ENCODE peak calls at places on chromosomes 13 and 19, in five cellular contexts. U, J, D, I and W are unnamed samples.

GRCh38 chr13:81080911-81081454 is 740.1 kb upstream of the SPRY2 start:
- DNase-seq in U (no peak), J (no peak), D (no peak), I (no peak), W (no peak)

GRCh38 chr19:2181618-2181997 is 17.9 kb downstream of the DOT1L start:
- DNase-seq in U (no peak), J (no peak), D (no peak), I (no peak), W (no peak)

GRCh38 chr19:43560687-43561086 is 14.6 kb downstream of the XRCC1 start:
- DNase-seq in U (no peak), J (no peak), D (no peak), I (no peak), W (no peak)

GRCh38 chr19:13621413-13621812 is 115.1 kb upstream of the CACNA1A start:
- DNase-seq in U (peak), J (no peak), D (no peak), I (no peak), W (no peak)

GRCh38 chr13:113637262-113638160 is 20.5 kb downstream of the ATP4B start:
- DNase-seq in U (no peak), J (no peak), D (no peak), I (no peak), W (no peak)

GRCh38 chr13:111629016-111629415 is 308.6 kb downstream of the TEX29 start:
- DNase-seq in U (no peak), J (no peak), D (no peak), I (no peak), W (no peak)

GRCh38 chr19:52600639-52601024 is 30.5 kb downstream of the ZNF701 start:
- DNase-seq in U (no peak), J (no peak), D (no peak), I (no peak), W (no peak)

GRCh38 chr19:48900477-48901452 is 653 bp downstream of the NUCB1 start:
- DNase-seq in U (no peak), J (no peak), D (no peak), I (no peak), W (no peak)

GRCh38 chr13:33757713-33758112 is 60.2 kb upstream of the RFC3 start:
- DNase-seq in U (no peak), J (no peak), D (no peak), I (no peak), W (no peak)

GRCh38 chr19:46860846-46861690 is at the start of gene ARHGAP35:
- DNase-seq in U (no peak), J (no peak), D (peak), I (peak), W (no peak)

GRCh38 chr13:76917096-76917495 is 30.9 kb upstream of the KCTD12 start:
- DNase-seq in U (no peak), J (no peak), D (no peak), I (no peak), W (no peak)

GRCh38 chr13:98368019-98368418 is 190.9 kb upstream of the RNF113B start:
- DNase-seq in U (peak), J (no peak), D (no peak), I (no peak), W (no peak)

GRCh38 chr13:84961023-84961422 is 838.2 kb downstream of the SLITRK6 start:
- DNase-seq in U (no peak), J (no peak), D (no peak), I (no peak), W (no peak)

GRCh38 chr13:111004444-111004843 is 89.6 kb upstream of the ANKRD10 start:
- DNase-seq in U (no peak), J (no peak), D (no peak), I (no peak), W (no peak)

GRCh38 chr13:30791354-30791921 is 56.1 kb downstream of the ALOX5AP start:
- DNase-seq in U (peak), J (no peak), D (no peak), I (peak), W (no peak)

GRCh38 chr19:36972594-36972993 is 56.5 kb downstream of the ZNF568 start:
- DNase-seq in U (no peak), J (no peak), D (no peak), I (no peak), W (no peak)

GRCh38 chr19:3146677-3147100 is 10.9 kb downstream of the GNA15 start:
- DNase-seq in U (no peak), J (no peak), D (peak), I (no peak), W (no peak)

GRCh38 chr19:10835089-10835753 is 791 bp downstream of the TMED1 start:
- DNase-seq in U (no peak), J (no peak), D (no peak), I (peak), W (no peak)

GRCh38 chr13:113612626-113613025 is 28.1 kb downstream of the TFDP1 start:
- DNase-seq in U (no peak), J (no peak), D (no peak), I (no peak), W (no peak)

GRCh38 chr13:99911965-99912566 is 59.5 kb downstream of the ZIC5 start:
- DNase-seq in U (no peak), J (no peak), D (no peak), I (no peak), W (no peak)

GRCh38 chr19:5225486-5226345 is 114.9 kb downstream of the PTPRS start:
- DNase-seq in U (no peak), J (no peak), D (peak), I (no peak), W (no peak)
- TF ChIP-seq CTCF in U (peak), J (peak), D (peak), I (peak), W (peak)

GRCh38 chr19:55340784-55341147 is 1.1 kb downstream of the KMT5C start:
- DNase-seq in U (no peak), J (no peak), D (peak), I (peak), W (no peak)
- TF ChIP-seq CTCF in U (no peak), J (no peak), D (no peak), I (no peak), W (no peak)

GRCh38 chr13:59680429-59681024 is 483.2 kb downstream of the DIAPH3 start:
- DNase-seq in U (peak), J (no peak), D (no peak), I (no peak), W (no peak)
- TF ChIP-seq CTCF in U (peak), J (peak), D (peak), I (peak), W (peak)

GRCh38 chr13:28981530-28981929 is 161.4 kb downstream of the MTUS2 start:
- DNase-seq in U (no peak), J (no peak), D (no peak), I (no peak), W (no peak)
- TF ChIP-seq CTCF in U (no peak), J (no peak), D (no peak), I (no peak), W (no peak)

GRCh38 chr13:45705145-45705695 is 3.1 kb downstream of the CBY2 start:
- DNase-seq in U (no peak), J (no peak), D (no peak), I (no peak), W (no peak)

GRCh38 chr13:45702869-45703391 is 810 bp downstream of the CBY2 start:
- DNase-seq in U (no peak), J (no peak), D (no peak), I (no peak), W (no peak)

GRCh38 chr13:45702088-45702487 is at the start of gene CBY2:
- DNase-seq in U (no peak), J (no peak), D (no peak), I (no peak), W (no peak)

GRCh38 chr13:45704211-45704739 is 2.2 kb downstream of the CBY2 start:
- DNase-seq in U (no peak), J (no peak), D (no peak), I (no peak), W (no peak)

DNA sequence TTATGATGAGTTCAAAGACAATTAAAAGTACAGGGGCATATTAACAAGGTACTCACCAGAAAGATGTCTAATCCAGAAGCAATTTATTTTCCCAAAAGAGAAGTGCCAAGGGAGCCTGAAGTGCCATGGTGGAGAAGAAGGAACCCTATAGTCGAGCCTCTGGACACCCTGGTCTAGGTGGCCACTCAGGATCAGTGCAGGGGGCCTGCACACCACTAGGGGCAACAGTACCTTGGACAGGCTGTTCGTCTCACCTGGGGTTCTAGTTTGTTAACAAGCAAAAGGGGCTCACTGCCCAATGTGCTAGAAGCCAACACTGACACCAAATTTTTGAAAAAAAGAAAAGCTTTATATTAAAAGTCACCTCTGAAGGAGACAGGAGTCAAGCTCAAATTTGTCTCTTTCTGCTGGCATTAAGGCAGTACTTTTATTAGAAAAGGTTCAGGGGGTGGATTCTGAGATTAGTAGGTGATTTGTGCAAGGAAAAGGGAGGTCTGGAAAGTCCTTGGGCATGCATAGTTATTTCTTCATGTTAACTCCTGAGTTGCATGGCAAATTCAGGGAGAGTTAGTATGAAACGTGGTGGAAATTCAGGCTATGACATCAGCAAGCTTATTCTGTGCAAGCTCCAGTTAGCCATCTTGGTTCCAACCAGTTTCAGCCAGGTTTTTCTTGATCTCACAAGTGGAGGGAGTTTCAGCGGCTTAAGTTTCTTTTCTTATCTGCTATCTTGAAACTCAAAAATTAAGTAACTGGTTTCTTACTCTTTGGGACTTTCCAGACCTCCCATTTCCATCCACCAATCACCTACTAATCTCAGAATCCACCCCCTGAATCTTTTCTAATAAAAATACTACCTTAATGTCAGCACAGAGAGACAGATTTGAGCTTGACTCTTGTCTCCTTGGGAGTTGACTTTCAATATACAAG is 884 bp upstream of the CBY2 start:
- DNase-seq in U (no peak), J (no peak), D (no peak), I (no peak), W (no peak)
- TF ChIP-seq CTCF in U (no peak), J (no peak), D (no peak), I (no peak), W (no peak)

DNA sequence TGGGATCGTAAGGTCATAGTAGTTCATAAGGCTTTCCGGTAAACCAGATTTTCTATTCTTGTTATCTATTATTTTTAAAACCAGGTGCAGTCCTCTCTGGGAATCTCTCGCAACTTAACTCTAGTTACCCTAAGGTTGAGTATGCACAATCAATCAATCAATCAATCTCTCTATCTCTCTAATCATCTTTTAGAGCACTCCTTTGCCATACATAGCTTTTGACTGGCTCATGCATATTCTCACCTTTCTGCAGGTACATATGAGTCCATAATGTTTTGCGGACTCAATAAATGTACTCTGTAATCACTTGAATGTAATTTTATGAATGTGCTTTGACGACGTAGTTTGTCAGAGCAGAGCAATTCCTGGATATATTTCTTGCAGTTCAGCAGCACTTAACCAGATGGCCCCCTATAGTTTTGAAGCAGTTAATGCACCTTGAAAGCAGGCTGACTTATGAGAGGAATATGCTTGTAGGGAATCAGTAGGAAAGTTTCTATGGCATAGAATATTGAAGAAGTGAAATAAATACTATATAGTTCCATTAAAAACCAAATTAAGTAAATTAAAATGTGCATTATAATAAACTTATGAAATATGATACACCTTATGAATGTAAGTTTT is 524.7 kb downstream of the GPC5 start:
- DNase-seq in U (no peak), J (no peak), D (no peak), I (no peak), W (no peak)
- TF ChIP-seq CTCF in U (peak), J (no peak), D (peak), I (no peak), W (peak)

GRCh38 chr19:29680447-29680846 is 15.2 kb downstream of the PLEKHF1 start:
- DNase-seq in U (no peak), J (no peak), D (no peak), I (peak), W (no peak)
- TF ChIP-seq CTCF in U (no peak), J (no peak), D (no peak), I (no peak), W (no peak)

DNA sequence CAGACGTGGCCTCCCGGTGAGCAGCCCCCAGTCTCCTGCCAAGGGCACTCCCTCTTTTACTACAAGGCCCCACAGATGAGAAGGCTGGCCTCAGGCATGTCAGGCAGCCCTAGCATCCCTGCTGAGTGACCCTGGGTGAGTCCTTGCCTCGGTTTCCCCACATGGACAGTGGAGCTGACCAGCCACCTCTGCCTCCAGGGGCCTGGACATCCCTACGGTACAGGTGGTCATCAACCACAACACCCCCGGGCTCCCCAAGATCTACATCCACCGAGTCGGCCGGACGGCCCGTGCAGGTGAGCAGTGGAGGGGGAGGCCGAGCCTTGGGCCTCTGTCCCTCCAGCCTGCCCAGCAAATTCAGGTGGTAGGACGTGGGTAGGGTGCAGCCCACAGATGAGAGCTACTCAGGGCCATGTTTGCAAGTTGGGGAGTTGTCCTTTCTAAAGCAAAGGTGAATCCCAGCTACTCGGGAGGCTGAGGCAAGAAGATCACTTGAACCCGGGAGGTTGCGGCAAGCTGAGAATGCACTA is 5.2 kb downstream of the DDX49 start:
- DNase-seq in U (no peak), J (no peak), D (no peak), I (no peak), W (no peak)
- TF ChIP-seq CTCF in U (no peak), J (no peak), D (no peak), I (no peak), W (no peak)